ENCODE peak calls at places on chromosomes 7 and 10, in nine cellular contexts. V is left ventricle myocardium inferior; T is NCI-H345; Y is T-helper 9 cell; Q is EL; G is iPS DF 6.9; I is midbrain; A is stimulated activated CD8-positive, alpha-beta memory T cell treated with anti-CD3 and anti-CD28 coated beads, Interleukin-15, amount 100 ng/mL, for 24 hours; L is gastrocnemius medialis. N is an unnamed sample.

GRCh38 chr10:75774780-75775490 is 343.5 kb downstream of the LRMDA start:
- DNase-seq in Y (no peak), Q (no peak), A (no peak), T (no peak), I (no peak), V (no peak), L (no peak), G (no peak), N (no peak)

GRCh38 chr7:24948739-24949138 is 31.2 kb downstream of the OSBPL3 start:
- DNase-seq in A (no peak), V (no peak), I (no peak), Y (no peak), T (no peak), G (no peak), L (no peak), Q (peak; percentile 23), N (no peak)

GRCh38 chr7:43669286-43670081 is 59.8 kb downstream of the COA1 start:
- DNase-seq in A (no peak), T (no peak), V (no peak), L (no peak), Y (peak; percentile 64), Q (no peak), G (peak; percentile 63), I (no peak), N (no peak)

GRCh38 chr7:150900675-150901074 is 48.4 kb downstream of the AOC1 start:
- DNase-seq in L (no peak), Q (no peak), G (no peak), Y (no peak), V (no peak), I (no peak), A (no peak), T (no peak), N (no peak)

GRCh38 chr7:50397320-50397970 is 52.7 kb downstream of the FIGNL1 start:
- DNase-seq in G (no peak), L (no peak), V (no peak), T (no peak), Y (no peak), A (no peak), Q (no peak), I (no peak), N (no peak)

GRCh38 chr10:24951201-24952145 is 933 bp downstream of the PRTFDC1 start:
- DNase-seq in I (peak; percentile 65), T (peak; percentile 17), L (no peak), Y (no peak), G (peak; percentile 52), A (no peak), Q (peak; percentile 23), V (no peak), N (peak; percentile 7)

GRCh38 chr7:117012284-117013174 is 59.2 kb downstream of the ST7 start:
- DNase-seq in Y (no peak), A (no peak), T (no peak), V (no peak), Q (peak; percentile 39), G (no peak), L (no peak), I (no peak), N (peak; percentile 55)

GRCh38 chr10:108639010-108639409 is 1284.3 kb downstream of the XPNPEP1 start:
- DNase-seq in Q (no peak), G (no peak), A (no peak), L (no peak), Y (no peak), I (no peak), T (no peak), V (no peak), N (no peak)

GRCh38 chr7:101691822-101692384 is 62.8 kb upstream of the MYL10 start:
- DNase-seq in V (no peak), I (no peak), G (no peak), T (no peak), Q (no peak), L (no peak), A (no peak), Y (no peak), N (no peak)

GRCh38 chr7:112080441-112080840 is 125.8 kb downstream of the DOCK4 start:
- DNase-seq in G (no peak), T (no peak), Q (peak; percentile 88), V (no peak), Y (no peak), I (peak; percentile 37), A (no peak), L (peak; percentile 9), N (no peak)

GRCh38 chr10:131320860-131321604 is 9.5 kb upstream of the TCERG1L start:
- DNase-seq in Y (no peak), L (no peak), G (no peak), Q (no peak), T (no peak), V (no peak), I (no peak), A (no peak), N (no peak)

GRCh38 chr7:51276967-51277366 is 39.6 kb downstream of the COBL start:
- DNase-seq in Y (no peak), G (no peak), I (peak; percentile 44), L (no peak), Q (no peak), T (no peak), A (no peak), V (no peak), N (no peak)

GRCh38 chr7:94458041-94458440 is 51.6 kb upstream of the CASD1 start:
- DNase-seq in Q (no peak), Y (no peak), T (no peak), L (no peak), A (no peak), V (no peak), I (no peak), G (no peak), N (no peak)

GRCh38 chr7:153193144-153193595 is 433.6 kb downstream of the ACTR3B start:
- DNase-seq in Q (no peak), I (peak; percentile 16), Y (no peak), G (peak; percentile 35), A (no peak), L (no peak), T (no peak), V (no peak), N (peak; percentile 54)

GRCh38 chr7:114663502-114663901 is 248.9 kb downstream of the FOXP2 start:
- DNase-seq in V (no peak), G (no peak), Q (peak; percentile 4), I (peak; percentile 51), Y (no peak), T (peak; percentile 77), L (no peak), A (no peak), N (peak; percentile 65)

GRCh38 chr10:77926566-77927342 is at the start of gene DLG5:
- DNase-seq in G (no peak), L (peak; percentile 43), T (peak; percentile 24), V (peak; percentile 73), Q (peak; percentile 66), A (no peak), I (peak; percentile 44), Y (no peak), N (peak; percentile 14)

GRCh38 chr7:2570021-2570420 is 11.2 kb downstream of the IQCE start:
- DNase-seq in L (no peak), V (no peak), G (no peak), T (no peak), Y (no peak), A (no peak), I (no peak), Q (no peak), N (no peak)

GRCh38 chr7:115332691-115333090 is 410.8 kb downstream of the MDFIC start:
- DNase-seq in V (no peak), L (no peak), Q (no peak), G (no peak), I (no peak), A (no peak), Y (no peak), T (no peak), N (no peak)

GRCh38 chr7:105649727-105650381 is 68.6 kb upstream of the EFCAB10 start:
- DNase-seq in Q (peak; percentile 84), A (no peak), L (no peak), T (no peak), Y (no peak), I (no peak), G (no peak), V (no peak), N (peak; percentile 65)

GRCh38 chr10:43606323-43607198 is at the start of gene ZNF485:
- DNase-seq in L (peak; percentile 35), T (peak; percentile 62), A (peak; percentile 44), Q (peak; percentile 68), G (peak; percentile 64), Y (peak; percentile 45), V (peak; percentile 77), I (peak; percentile 80), N (peak; percentile 41)

GRCh38 chr10:6384847-6385246 is 182.1 kb downstream of the PFKFB3 start:
- DNase-seq in Q (no peak), V (no peak), Y (no peak), G (no peak), L (no peak), T (no peak), I (no peak), A (no peak), N (no peak)

GRCh38 chr7:24192701-24193100 is 91.3 kb upstream of the NPY start:
- DNase-seq in Y (no peak), Q (no peak), L (no peak), T (no peak), G (no peak), V (no peak), A (no peak), I (no peak), N (no peak)

GRCh38 chr7:19713676-19714075 is 4.8 kb upstream of the POLR1F start:
- DNase-seq in Q (peak; percentile 47), L (no peak), T (peak; percentile 35), A (no peak), V (no peak), Y (peak; percentile 20), I (peak; percentile 65), G (no peak), N (peak; percentile 6)

GRCh38 chr10:85946713-85947326 is 419.8 kb downstream of the GRID1 start:
- DNase-seq in Y (no peak), L (no peak), V (no peak), G (no peak), T (no peak), A (no peak), Q (no peak), I (no peak), N (no peak)

GRCh38 chr10:108904163-108904878 is 1019.0 kb downstream of the XPNPEP1 start:
- DNase-seq in V (no peak), G (no peak), T (no peak), L (no peak), Y (no peak), Q (peak; percentile 21), A (no peak), I (no peak), N (no peak)

GRCh38 chr10:31926765-31927596 is 1.6 kb downstream of the ARHGAP12 start:
- DNase-seq in V (no peak), I (no peak), T (no peak), Y (no peak), A (no peak), Q (peak; percentile 25), L (no peak), G (no peak), N (no peak)

GRCh38 chr7:78226059-78226658 is 427.6 kb downstream of the PHTF2 start:
- DNase-seq in Y (no peak), T (peak; percentile 77), L (no peak), A (no peak), V (peak; percentile 19), Q (peak; percentile 53), G (peak; percentile 41), I (peak; percentile 18), N (peak; percentile 39)

GRCh38 chr7:81190997-81191747 is 272.3 kb upstream of the SEMA3C start:
- DNase-seq in G (no peak), T (no peak), A (no peak), Y (no peak), V (no peak), L (no peak), Q (peak; percentile 56), I (no peak), N (no peak)

GRCh38 chr10:60916025-60916424 is 28.0 kb downstream of the RHOBTB1 start:
- DNase-seq in I (no peak), Q (peak; percentile 7), A (no peak), V (no peak), Y (no peak), T (no peak), G (peak; percentile 16), L (no peak), N (peak; percentile 3)

GRCh38 chr7:1483536-1484505 is 20.4 kb downstream of the INTS1 start:
- DNase-seq in L (no peak), Q (no peak), V (no peak), Y (no peak), A (no peak), I (no peak), G (no peak), T (no peak), N (no peak)

GRCh38 chr10:67385089-67385488 is 310.9 kb downstream of the CTNNA3 start:
- DNase-seq in L (no peak), G (no peak), A (no peak), Q (no peak), V (no peak), T (no peak), I (no peak), Y (no peak), N (no peak)